ENCODE peak calls at places on chromosomes 1 and 21, in nine cellular contexts. Y is endodermal cell; U is mammary epithelial cell; O is T follicular helper cell; M is stimulated activated CD8-positive, alpha-beta memory T cell treated with anti-CD3 and anti-CD28 coated beads, Interleukin-15, amount 100 ng/mL, for 24 hours; N is pons; Z is stimulated activated CD4-positive, alpha-beta T cell treated with anti-CD3 and anti-CD28 coated beads, Interleukin-4, amount 100 ng/mL, for 24 hours; K is RWPE1; S is effector memory CD8-positive, alpha-beta T cell. T is an unnamed sample.

GRCh38 chr1:210653771-210654170 is 325.1 kb downstream of the HHAT start:
- DNase-seq in Y (no peak), U (peak), O (no peak), M (no peak), N (peak), Z (no peak), K (no peak), S (no peak), T (no peak)

GRCh38 chr1:213122514-213122929 is 71.5 kb downstream of the RPS6KC1 start:
- DNase-seq in Y (no peak), U (peak), O (no peak), M (no peak), N (peak), Z (no peak), K (no peak), S (no peak), T (no peak)

GRCh38 chr21:36162631-36163030 is 6.0 kb downstream of the DOP1B start:
- DNase-seq in Y (no peak), U (no peak), O (no peak), M (no peak), N (no peak), Z (no peak), K (no peak), S (no peak), T (no peak)

GRCh38 chr1:4587721-4588120 is 66.7 kb upstream of the AJAP1 start:
- DNase-seq in Y (no peak), U (no peak), O (no peak), M (no peak), N (peak), Z (no peak), K (no peak), S (no peak), T (peak)

GRCh38 chr1:154352581-154353459 is 27.5 kb downstream of the ATP8B2 start:
- DNase-seq in Y (peak), U (peak), O (peak), M (no peak), N (no peak), Z (peak), K (no peak), S (no peak), T (peak)

GRCh38 chr1:11620405-11620804 is 33.8 kb downstream of the FBXO2 start:
- DNase-seq in Y (no peak), U (no peak), O (no peak), M (no peak), N (no peak), Z (no peak), K (no peak), S (no peak), T (no peak)

GRCh38 chr1:27109103-27109822 is 45.7 kb downstream of the SLC9A1 start:
- DNase-seq in Y (peak), U (no peak), O (no peak), M (no peak), N (no peak), Z (no peak), K (no peak), S (no peak), T (no peak)

GRCh38 chr1:156704930-156705320 is 458 bp downstream of the CRABP2 start:
- DNase-seq in Y (peak), U (peak), O (no peak), M (no peak), N (no peak), Z (peak), K (peak), S (no peak), T (peak)

GRCh38 chr1:88998716-88999115 is 6.3 kb upstream of the KYAT3 start:
- DNase-seq in Y (no peak), U (peak), O (no peak), M (no peak), N (peak), Z (peak), K (no peak), S (peak), T (no peak)

GRCh38 chr1:99978218-99978617 is 8.4 kb downstream of the SLC35A3 start:
- DNase-seq in Y (no peak), U (no peak), O (no peak), M (no peak), N (no peak), Z (no peak), K (no peak), S (no peak), T (no peak)

GRCh38 chr1:197781998-197782718 is 6.9 kb upstream of the DENND1B start:
- DNase-seq in Y (no peak), U (peak), O (no peak), M (no peak), N (no peak), Z (no peak), K (peak), S (no peak), T (no peak)

GRCh38 chr1:203744008-203744972 is 20.7 kb upstream of the LAX1 start:
- DNase-seq in Y (peak), U (peak), O (peak), M (no peak), N (peak), Z (peak), K (no peak), S (no peak), T (no peak)

GRCh38 chr1:53766766-53767409 is 27.9 kb upstream of the GLIS1 start:
- DNase-seq in Y (no peak), U (peak), O (no peak), M (no peak), N (no peak), Z (no peak), K (peak), S (no peak), T (no peak)

GRCh38 chr1:10473145-10473765 is 926 bp upstream of the DFFA start:
- DNase-seq in Y (no peak), U (no peak), O (no peak), M (no peak), N (no peak), Z (no peak), K (no peak), S (no peak), T (no peak)

GRCh38 chr1:93845554-93846150 is 33.4 kb downstream of the DNTTIP2 start:
- DNase-seq in Y (peak), U (peak), O (no peak), M (no peak), N (peak), Z (peak), K (peak), S (no peak), T (no peak)

GRCh38 chr1:200233393-200233792 is 176.4 kb downstream of the ZNF281 start:
- DNase-seq in Y (peak), U (no peak), O (no peak), M (no peak), N (no peak), Z (no peak), K (peak), S (no peak), T (no peak)

GRCh38 chr1:209808059-209808494 is 2.1 kb upstream of the IRF6 start:
- DNase-seq in Y (no peak), U (peak), O (no peak), M (no peak), N (no peak), Z (no peak), K (peak), S (no peak), T (no peak)

GRCh38 chr1:81714636-81715035 is 86.1 kb upstream of the ADGRL2 start:
- DNase-seq in Y (no peak), U (peak), O (no peak), M (no peak), N (no peak), Z (no peak), K (no peak), S (no peak), T (no peak)

GRCh38 chr1:55015123-55015522 is 16.4 kb downstream of the BSND start:
- DNase-seq in Y (no peak), U (no peak), O (no peak), M (no peak), N (no peak), Z (no peak), K (no peak), S (no peak), T (no peak)

GRCh38 chr1:8197493-8198282 is 120.2 kb upstream of the SLC45A1 start:
- DNase-seq in Y (no peak), U (peak), O (no peak), M (no peak), N (no peak), Z (no peak), K (peak), S (no peak), T (peak)

GRCh38 chr1:222897527-222898190 is 82.8 kb downstream of the DISP1 start:
- DNase-seq in Y (no peak), U (no peak), O (no peak), M (no peak), N (no peak), Z (no peak), K (no peak), S (no peak), T (no peak)

GRCh38 chr1:45536886-45537285 is 13.7 kb upstream of the AKR1A1 start:
- DNase-seq in Y (no peak), U (no peak), O (no peak), M (no peak), N (no peak), Z (no peak), K (no peak), S (no peak), T (no peak)